ENCODE peak calls at places on chromosome 1, in five cellular contexts. One of them, this sample, is unnamed.

GRCh38 chr1:204314209-204314892 is 45.4 kb downstream of the PLEKHA6 start:
- DNase-seq in progenitor cell of endocrine pancreas: no peak
- DNase-seq in activated T-helper 1 cell treated with anti-CD3 and anti-CD28 coated beads, Interleukin-12 subunit alpha, Interleukin-12 subunit beta, Interleukin-2, Interleukin-4 antibody, amounts not matched to agents 30 ng/mL and 10 ng/mL and 1 ng/mL, durations not matched to agents 14 hours and 24 hours and 36 hours: no peak
- DNase-seq in T-helper 9 cell: no peak
- DNase-seq in stimulated activated CD4-positive, alpha-beta T cell treated with anti-CD3 and anti-CD28 coated beads, TNF-alpha, amount 100 ng/mL, for 1 hour: no peak
- DNase-seq in this sample: no peak

GRCh38 chr1:150560986-150561829 is 12.0 kb downstream of the ADAMTSL4 start:
- DNase-seq in activated T-helper 1 cell treated with anti-CD3 and anti-CD28 coated beads, Interleukin-12 subunit alpha, Interleukin-12 subunit beta, Interleukin-2, Interleukin-4 antibody, amounts not matched to agents 30 ng/mL and 10 ng/mL and 1 ng/mL, durations not matched to agents 14 hours and 24 hours and 36 hours: peak; percentile 80
- DNase-seq in progenitor cell of endocrine pancreas: peak; percentile 80
- DNase-seq in stimulated activated CD4-positive, alpha-beta T cell treated with anti-CD3 and anti-CD28 coated beads, TNF-alpha, amount 100 ng/mL, for 1 hour: peak; percentile 62
- DNase-seq in T-helper 9 cell: peak; percentile 63
- DNase-seq in this sample: peak; percentile 86

GRCh38 chr1:32500387-32501209 is 35.7 kb downstream of the ZBTB8B start:
- DNase-seq in activated T-helper 1 cell treated with anti-CD3 and anti-CD28 coated beads, Interleukin-12 subunit alpha, Interleukin-12 subunit beta, Interleukin-2, Interleukin-4 antibody, amounts not matched to agents 30 ng/mL and 10 ng/mL and 1 ng/mL, durations not matched to agents 14 hours and 24 hours and 36 hours: peak; percentile 2
- DNase-seq in stimulated activated CD4-positive, alpha-beta T cell treated with anti-CD3 and anti-CD28 coated beads, TNF-alpha, amount 100 ng/mL, for 1 hour: no peak
- DNase-seq in T-helper 9 cell: no peak
- DNase-seq in progenitor cell of endocrine pancreas: peak; percentile 43
- DNase-seq in this sample: peak; percentile 21

GRCh38 chr1:93615201-93616150 is 66.2 kb downstream of the BCAR3 start:
- DNase-seq in activated T-helper 1 cell treated with anti-CD3 and anti-CD28 coated beads, Interleukin-12 subunit alpha, Interleukin-12 subunit beta, Interleukin-2, Interleukin-4 antibody, amounts not matched to agents 30 ng/mL and 10 ng/mL and 1 ng/mL, durations not matched to agents 14 hours and 24 hours and 36 hours: no peak
- DNase-seq in progenitor cell of endocrine pancreas: no peak
- DNase-seq in stimulated activated CD4-positive, alpha-beta T cell treated with anti-CD3 and anti-CD28 coated beads, TNF-alpha, amount 100 ng/mL, for 1 hour: no peak
- DNase-seq in T-helper 9 cell: no peak
- DNase-seq in this sample: no peak

GRCh38 chr1:107514841-107515240 is 374.0 kb downstream of the NTNG1 start:
- DNase-seq in progenitor cell of endocrine pancreas: no peak
- DNase-seq in T-helper 9 cell: no peak
- DNase-seq in stimulated activated CD4-positive, alpha-beta T cell treated with anti-CD3 and anti-CD28 coated beads, TNF-alpha, amount 100 ng/mL, for 1 hour: no peak
- DNase-seq in activated T-helper 1 cell treated with anti-CD3 and anti-CD28 coated beads, Interleukin-12 subunit alpha, Interleukin-12 subunit beta, Interleukin-2, Interleukin-4 antibody, amounts not matched to agents 30 ng/mL and 10 ng/mL and 1 ng/mL, durations not matched to agents 14 hours and 24 hours and 36 hours: no peak
- DNase-seq in this sample: no peak

GRCh38 chr1:61254629-61255323 is 172.4 kb downstream of the NFIA start:
- DNase-seq in T-helper 9 cell: no peak
- DNase-seq in stimulated activated CD4-positive, alpha-beta T cell treated with anti-CD3 and anti-CD28 coated beads, TNF-alpha, amount 100 ng/mL, for 1 hour: no peak
- DNase-seq in activated T-helper 1 cell treated with anti-CD3 and anti-CD28 coated beads, Interleukin-12 subunit alpha, Interleukin-12 subunit beta, Interleukin-2, Interleukin-4 antibody, amounts not matched to agents 30 ng/mL and 10 ng/mL and 1 ng/mL, durations not matched to agents 14 hours and 24 hours and 36 hours: no peak
- DNase-seq in progenitor cell of endocrine pancreas: no peak
- DNase-seq in this sample: peak; percentile 8

GRCh38 chr1:156652131-156652991 is 10.4 kb downstream of the BCAN start:
- DNase-seq in T-helper 9 cell: no peak
- DNase-seq in stimulated activated CD4-positive, alpha-beta T cell treated with anti-CD3 and anti-CD28 coated beads, TNF-alpha, amount 100 ng/mL, for 1 hour: no peak
- DNase-seq in activated T-helper 1 cell treated with anti-CD3 and anti-CD28 coated beads, Interleukin-12 subunit alpha, Interleukin-12 subunit beta, Interleukin-2, Interleukin-4 antibody, amounts not matched to agents 30 ng/mL and 10 ng/mL and 1 ng/mL, durations not matched to agents 14 hours and 24 hours and 36 hours: no peak
- DNase-seq in progenitor cell of endocrine pancreas: peak; percentile 65
- DNase-seq in this sample: peak; percentile 35

GRCh38 chr1:30908886-30909777 is 574 bp upstream of the SDC3 start:
- DNase-seq in activated T-helper 1 cell treated with anti-CD3 and anti-CD28 coated beads, Interleukin-12 subunit alpha, Interleukin-12 subunit beta, Interleukin-2, Interleukin-4 antibody, amounts not matched to agents 30 ng/mL and 10 ng/mL and 1 ng/mL, durations not matched to agents 14 hours and 24 hours and 36 hours: no peak
- DNase-seq in progenitor cell of endocrine pancreas: no peak
- DNase-seq in T-helper 9 cell: no peak
- DNase-seq in stimulated activated CD4-positive, alpha-beta T cell treated with anti-CD3 and anti-CD28 coated beads, TNF-alpha, amount 100 ng/mL, for 1 hour: no peak
- DNase-seq in this sample: no peak

GRCh38 chr1:156752843-156753486 is 1.5 kb upstream of the HDGF start:
- DNase-seq in T-helper 9 cell: no peak
- DNase-seq in stimulated activated CD4-positive, alpha-beta T cell treated with anti-CD3 and anti-CD28 coated beads, TNF-alpha, amount 100 ng/mL, for 1 hour: no peak
- DNase-seq in activated T-helper 1 cell treated with anti-CD3 and anti-CD28 coated beads, Interleukin-12 subunit alpha, Interleukin-12 subunit beta, Interleukin-2, Interleukin-4 antibody, amounts not matched to agents 30 ng/mL and 10 ng/mL and 1 ng/mL, durations not matched to agents 14 hours and 24 hours and 36 hours: no peak
- DNase-seq in progenitor cell of endocrine pancreas: no peak
- DNase-seq in this sample: peak; percentile 45

GRCh38 chr1:7478142-7478796 is 292.8 kb upstream of the VAMP3 start:
- DNase-seq in activated T-helper 1 cell treated with anti-CD3 and anti-CD28 coated beads, Interleukin-12 subunit alpha, Interleukin-12 subunit beta, Interleukin-2, Interleukin-4 antibody, amounts not matched to agents 30 ng/mL and 10 ng/mL and 1 ng/mL, durations not matched to agents 14 hours and 24 hours and 36 hours: no peak
- DNase-seq in progenitor cell of endocrine pancreas: no peak
- DNase-seq in stimulated activated CD4-positive, alpha-beta T cell treated with anti-CD3 and anti-CD28 coated beads, TNF-alpha, amount 100 ng/mL, for 1 hour: no peak
- DNase-seq in T-helper 9 cell: no peak
- DNase-seq in this sample: no peak

This sample was measured in HL-60.